ENCODE peak calls at places on chromosomes 3 and 15, in six cellular contexts. H is A549, J is heart left ventricle, A is K562, B is thyroid gland, Q is HCT116. G is an unnamed sample.

GRCh38 chr15:38050529-38050928 is 116.1 kb downstream of the TMCO5A start:
- DNase-seq in B (no peak), H (no peak), J (no peak), Q (no peak), A (no peak), G (no peak)

GRCh38 chr3:55174723-55175122 is 246.9 kb upstream of the LRTM1 start:
- DNase-seq in B (no peak), A (no peak), H (no peak), J (no peak), Q (no peak), G (no peak)

GRCh38 chr3:57007513-57008415 is 52.7 kb upstream of the SPATA12 start:
- DNase-seq in B (peak), J (no peak), H (no peak), A (peak), Q (peak), G (peak)

GRCh38 chr3:32847520-32847919 is 29.7 kb downstream of the TRIM71 start:
- DNase-seq in Q (no peak), H (no peak), B (no peak), J (no peak), A (peak), G (no peak)

GRCh38 chr3:115927210-115927609 is 303.9 kb downstream of the GAP43 start:
- DNase-seq in B (no peak), H (no peak), A (peak), J (no peak), Q (no peak), G (no peak)

GRCh38 chr3:194487289-194488006 is 646 bp upstream of the ATP13A3 start:
- DNase-seq in A (peak), B (peak), Q (no peak), J (peak), H (no peak), G (peak)

GRCh38 chr15:62165793-62166380 is 802 bp upstream of the C2CD4B start:
- DNase-seq in Q (no peak), A (no peak), J (no peak), B (no peak), H (no peak), G (no peak)

GRCh38 chr15:95868450-95868849 is 462.1 kb upstream of the NR2F2 start:
- DNase-seq in A (no peak), H (no peak), Q (no peak), B (no peak), J (no peak), G (no peak)

GRCh38 chr3:83934208-83935150 is 1024.3 kb upstream of the CADM2 start:
- DNase-seq in Q (no peak), H (peak), J (no peak), A (no peak), B (no peak), G (peak)

GRCh38 chr15:45603881-45604280 is 16.7 kb downstream of the BLOC1S6 start:
- DNase-seq in H (no peak), B (no peak), Q (no peak), A (no peak), J (no peak), G (no peak)

GRCh38 chr3:134309987-134310700 is 59.5 kb upstream of the RYK start:
- DNase-seq in Q (no peak), J (no peak), A (no peak), H (peak), B (peak), G (no peak)

GRCh38 chr3:4395448-4395847 is 71.6 kb downstream of the SUMF1 start:
- DNase-seq in J (no peak), Q (no peak), A (no peak), H (no peak), B (no peak), G (no peak)

GRCh38 chr3:20700702-20701101 is 514.7 kb upstream of the SGO1 start:
- DNase-seq in Q (no peak), J (no peak), H (no peak), B (no peak), A (no peak), G (no peak)

GRCh38 chr3:187456268-187456667 is 88.1 kb downstream of the RTP4 start:
- DNase-seq in B (peak), J (no peak), A (no peak), Q (no peak), H (no peak), G (no peak)

GRCh38 chr3:32117324-32117723 is 10.9 kb downstream of the GPD1L start:
- DNase-seq in B (no peak), A (no peak), Q (no peak), H (no peak), J (no peak), G (no peak)

GRCh38 chr15:23629234-23629805 is 18.3 kb downstream of the MAGEL2 start:
- DNase-seq in B (no peak), A (peak), Q (no peak), J (no peak), H (no peak), G (no peak)

GRCh38 chr15:40956543-40956982 is 3.3 kb downstream of the CHAC1 start:
- DNase-seq in J (no peak), B (no peak), Q (no peak), A (no peak), H (no peak), G (no peak)

GRCh38 chr3:107718547-107718946 is 195.8 kb downstream of the BBX start:
- DNase-seq in B (no peak), J (no peak), A (no peak), Q (no peak), H (no peak), G (no peak)

GRCh38 chr15:54099010-54099409 is 120.8 kb downstream of the UNC13C start:
- DNase-seq in B (no peak), J (no peak), Q (no peak), H (no peak), A (no peak), G (no peak)

GRCh38 chr3:105938101-105938500 is 69.3 kb upstream of the CBLB start:
- DNase-seq in J (no peak), H (no peak), A (no peak), Q (no peak), B (peak), G (no peak)
- TF ChIP-seq POLR2A in J (no peak), H (no peak), A (no peak), Q (no peak), B (no peak), G (no peak)

DNA sequence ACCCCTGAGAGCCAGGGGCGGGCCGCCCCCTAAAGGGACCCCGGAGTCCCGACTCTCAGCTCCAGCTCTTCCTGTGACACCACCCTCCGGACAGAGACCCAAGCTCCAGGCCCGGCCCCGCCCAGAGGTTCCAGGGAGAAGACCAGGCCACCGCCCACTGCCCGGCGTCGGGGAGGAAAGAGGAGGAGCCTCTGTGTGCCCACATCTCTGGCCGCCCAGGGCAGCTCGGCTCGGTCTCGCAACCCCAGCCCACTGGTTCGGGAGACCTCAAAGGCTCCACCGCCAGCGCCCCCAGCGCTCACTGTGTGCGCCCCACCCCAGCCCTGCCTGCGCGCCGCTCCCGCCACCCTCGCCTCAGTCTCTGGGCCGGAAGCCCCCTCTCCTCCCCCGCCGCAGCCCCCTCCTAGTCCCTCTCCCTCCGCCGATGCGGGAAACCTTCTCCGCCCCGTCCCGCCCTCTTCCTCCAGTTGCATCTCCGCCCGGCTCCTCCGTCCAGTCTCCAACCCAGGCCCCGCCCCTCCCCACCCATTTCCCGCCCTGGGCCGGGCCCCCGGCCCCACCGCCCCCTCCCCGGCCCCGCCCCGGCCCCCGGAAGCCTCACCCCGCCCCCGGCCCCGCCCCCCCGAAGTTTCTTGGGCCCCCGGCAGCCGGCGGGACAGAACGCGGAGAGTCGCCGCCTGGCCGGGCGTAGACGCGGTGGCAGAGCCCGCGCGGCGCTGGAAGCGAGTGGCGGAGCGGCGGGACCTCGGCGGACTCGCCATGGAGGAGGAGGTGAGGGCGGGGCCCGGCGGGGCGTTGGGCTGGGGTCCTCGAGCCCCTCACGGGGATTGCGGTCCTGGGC is at the start of gene PLEKHO2:
- DNase-seq in J (peak), A (peak), H (peak), Q (peak), B (peak), G (peak)
- TF ChIP-seq POLR2A in J (no peak), A (peak), H (peak), Q (peak), B (peak), G (peak)

DNA sequence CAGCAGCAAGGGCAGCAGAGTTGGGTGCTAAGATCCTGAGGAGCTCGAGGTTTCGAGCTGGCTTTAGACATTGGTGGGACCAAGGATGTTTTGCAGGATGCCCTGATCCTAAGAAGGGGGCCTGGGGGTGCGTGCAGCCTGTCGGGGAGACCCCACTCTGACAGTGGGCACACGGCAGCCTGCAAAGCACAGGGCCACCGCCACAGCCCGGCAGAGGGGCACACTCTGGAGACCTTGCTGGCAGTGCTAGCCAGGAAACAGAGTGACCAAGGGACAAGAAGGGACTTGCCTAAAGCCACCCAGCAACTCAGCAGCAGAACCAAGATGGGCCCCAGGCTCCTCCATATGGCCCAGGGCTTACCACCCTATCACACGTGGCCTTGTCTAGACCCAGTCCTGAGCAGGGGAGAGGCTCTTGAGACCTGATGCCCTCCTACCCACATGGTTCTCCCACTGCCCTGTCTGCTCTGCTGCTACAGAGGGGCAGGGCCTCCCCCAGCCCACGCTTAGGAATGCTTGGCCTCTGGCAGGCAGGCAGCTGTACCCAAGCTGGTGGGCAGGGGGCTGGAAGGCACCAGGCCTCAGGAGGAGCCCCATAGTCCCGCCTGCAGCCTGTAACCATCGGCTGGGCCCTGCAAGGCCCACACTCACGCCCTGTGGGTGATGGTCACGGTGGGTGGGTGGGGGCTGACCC is 18.8 kb downstream of the SEC61A1 start:
- DNase-seq in Q (no peak), B (no peak), A (no peak), H (no peak), J (no peak), G (no peak)
- TF ChIP-seq POLR2A in Q (no peak), B (no peak), A (no peak), H (no peak), J (no peak), G (no peak)

GRCh38 chr15:75739791-75740190 is 27.1 kb upstream of the CSPG4 start:
- DNase-seq in Q (no peak), B (no peak), J (no peak), H (no peak), A (no peak), G (no peak)

GRCh38 chr15:75732809-75733451 is 20.3 kb upstream of the CSPG4 start:
- DNase-seq in J (no peak), B (peak), H (peak), Q (peak), A (peak), G (peak)

GRCh38 chr15:75733761-75734651 is 21.4 kb upstream of the CSPG4 start:
- DNase-seq in H (no peak), J (no peak), Q (no peak), A (no peak), B (peak), G (no peak)

GRCh38 chr15:75736256-75736655 is 23.6 kb upstream of the CSPG4 start:
- DNase-seq in J (no peak), B (no peak), H (no peak), Q (no peak), A (no peak), G (peak)

GRCh38 chr15:75738647-75739325 is 26.1 kb upstream of the CSPG4 start:
- DNase-seq in J (peak), Q (peak), A (peak), B (peak), H (peak), G (peak)
- TF ChIP-seq POLR2A in J (no peak), Q (no peak), A (peak), B (peak), H (peak), G (no peak)

GRCh38 chr15:82951472-82952155 is 906 bp downstream of the HOMER2 start:
- DNase-seq in H (no peak), J (no peak), B (no peak), A (no peak), Q (no peak), G (no peak)
- TF ChIP-seq POLR2A in H (no peak), J (no peak), B (no peak), A (no peak), Q (no peak), G (no peak)

GRCh38 chr15:63277044-63277892 is at the start of gene APH1B:
- DNase-seq in J (peak), A (peak), H (peak), B (peak), Q (no peak), G (peak)
- TF ChIP-seq POLR2A in J (no peak), A (peak), H (peak), B (peak), Q (peak), G (no peak)